ENCODE peak calls at places on chromosome 22, in five cellular contexts. X is SK-N-SH, I is GM12878, V is K562, C is HCT116. J is an unnamed sample.

GRCh38 chr22:50143096-50143495 is 27.4 kb upstream of the PANX2 start:
- DNase-seq in X (no peak), I (no peak), V (no peak), C (no peak), J (no peak)

GRCh38 chr22:22744412-22745224 is 100.2 kb downstream of the GGTLC2 start:
- DNase-seq in X (no peak), I (no peak), V (no peak), C (no peak), J (no peak)

GRCh38 chr22:21641417-21641794 is 696 bp upstream of the SDF2L1 start:
- DNase-seq in X (peak), I (no peak), V (peak), C (no peak), J (peak)

GRCh38 chr22:19290400-19291217 is 910 bp downstream of the CLTCL1 start:
- DNase-seq in X (no peak), I (no peak), V (peak), C (no peak), J (no peak)

GRCh38 chr22:24187731-24188644 is 6.7 kb downstream of the SUSD2 start:
- DNase-seq in X (peak), I (no peak), V (no peak), C (no peak), J (no peak)

GRCh38 chr22:17797721-17798559 is 23.7 kb upstream of the BID start:
- DNase-seq in X (no peak), I (peak), V (no peak), C (no peak), J (no peak)

GRCh38 chr22:17818649-17819048 is 44.4 kb upstream of the BID start:
- DNase-seq in X (no peak), I (no peak), V (no peak), C (no peak), J (no peak)

GRCh38 chr22:32842486-32842885 is 41.0 kb downstream of the TIMP3 start:
- DNase-seq in X (no peak), I (no peak), V (no peak), C (no peak), J (no peak)

GRCh38 chr22:18975434-18976196 is 39.5 kb upstream of the PRODH start:
- DNase-seq in X (no peak), I (no peak), V (no peak), C (no peak), J (no peak)

GRCh38 chr22:34588893-34589545 is 476.9 kb upstream of the ISX start:
- DNase-seq in X (no peak), I (no peak), V (no peak), C (no peak), J (no peak)

GRCh38 chr22:34587357-34588356 is 478.3 kb upstream of the ISX start:
- DNase-seq in X (no peak), I (no peak), V (no peak), C (no peak), J (no peak)

DNA sequence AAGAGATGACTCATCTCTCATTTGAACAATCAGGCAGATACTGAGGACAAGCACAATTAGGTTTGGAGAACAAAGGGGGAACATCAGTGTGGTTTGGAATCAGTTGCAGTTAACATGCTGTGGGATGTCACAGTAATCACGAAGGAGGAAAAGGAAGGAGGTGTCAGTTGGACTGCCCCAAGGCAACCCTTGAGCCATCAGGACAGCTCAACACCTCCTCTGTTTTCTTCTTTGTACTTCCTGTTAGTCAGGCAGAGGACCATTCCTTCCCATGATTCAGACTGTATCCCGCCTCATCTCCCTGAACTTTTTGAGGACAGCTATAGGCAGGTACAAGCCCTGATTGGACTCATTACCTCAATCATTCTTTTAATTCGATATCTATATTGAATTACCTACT is 473.6 kb upstream of the ISX start:
- DNase-seq in X (no peak), I (no peak), V (no peak), C (no peak), J (no peak)
- TF ChIP-seq MAX in X (no peak), I (no peak), V (no peak), C (no peak), J (no peak)

DNA sequence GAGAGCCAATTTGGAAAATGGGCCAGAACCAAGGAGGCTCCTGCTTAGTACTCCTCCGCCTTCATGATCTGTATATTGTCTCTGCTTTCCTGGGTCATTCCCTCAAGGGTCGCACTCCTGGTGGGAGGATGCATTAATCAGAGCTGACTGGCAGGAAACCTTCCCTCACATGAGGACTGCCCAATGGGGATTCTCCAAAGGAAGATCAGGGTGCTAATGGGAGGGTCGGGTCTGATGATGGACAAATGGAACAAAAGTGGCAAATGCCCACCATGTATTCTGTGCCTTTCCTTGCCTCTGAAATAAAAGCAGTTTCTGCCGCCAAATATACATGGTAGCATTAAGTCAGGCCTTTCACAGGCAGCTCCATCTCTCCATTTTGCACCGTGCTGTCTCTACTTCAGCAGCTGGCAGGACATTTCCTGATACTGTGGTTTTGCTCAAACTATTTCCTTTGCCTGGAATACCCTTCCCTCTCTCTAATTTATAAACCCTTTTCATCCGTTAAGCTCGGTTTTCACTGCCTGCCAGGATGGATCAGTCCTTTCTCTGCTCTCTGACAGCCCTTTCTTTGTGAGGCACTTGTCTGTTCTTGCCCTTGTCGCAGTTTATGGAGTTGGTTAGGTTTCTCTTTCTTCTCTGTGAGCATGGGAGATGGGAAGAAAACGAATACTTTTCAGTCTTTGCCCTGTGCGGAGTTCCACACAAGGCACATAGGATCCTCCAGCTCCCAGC is 13.5 kb downstream of the SREBF2 start:
- DNase-seq in X (no peak), I (no peak), V (no peak), C (no peak), J (peak)
- H3K9ac ChIP-seq in X (no peak), I (no peak), V (no peak), C (no peak), J (no peak)

GRCh38 chr22:27240298-27240885 is 561.2 kb downstream of the MN1 start:
- DNase-seq in X (no peak), I (no peak), V (no peak), C (no peak), J (peak)
- TF ChIP-seq MAX in X (no peak), I (no peak), V (no peak), C (no peak), J (no peak)

DNA sequence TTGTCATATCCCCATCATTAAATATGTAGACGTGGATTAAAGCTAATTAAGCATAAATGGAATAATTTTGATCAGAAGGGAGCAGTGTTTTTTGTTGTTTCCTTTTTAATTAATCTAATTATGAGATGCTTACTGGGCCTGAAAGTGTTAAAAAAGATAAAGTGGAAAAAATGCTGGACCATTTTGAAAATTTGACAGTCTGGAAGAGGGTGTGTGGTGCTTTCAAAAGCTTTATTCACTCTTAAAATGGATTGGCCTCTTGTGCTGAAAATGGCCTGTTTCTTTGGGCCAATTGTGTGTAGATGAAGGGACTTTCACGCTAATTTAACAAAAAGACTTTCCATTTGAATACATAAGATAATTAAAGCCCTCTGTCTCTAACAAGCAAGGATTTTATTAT is 1.8 kb downstream of the TNRC6B start:
- DNase-seq in X (no peak), I (no peak), V (no peak), C (no peak), J (no peak)
- H3K9ac ChIP-seq in X (peak), I (peak), V (peak), C (no peak), J (peak)

GRCh38 chr22:36406139-36406538 is 18.4 kb upstream of the MYH9 start:
- DNase-seq in X (no peak), I (no peak), V (no peak), C (no peak), J (no peak)

GRCh38 chr22:36404436-36404835 is 16.7 kb upstream of the MYH9 start:
- DNase-seq in X (no peak), I (no peak), V (no peak), C (no peak), J (no peak)

GRCh38 chr22:36405221-36405631 is 17.5 kb upstream of the MYH9 start:
- DNase-seq in X (no peak), I (no peak), V (no peak), C (no peak), J (no peak)

GRCh38 chr22:36406721-36407120 is 19.0 kb upstream of the MYH9 start:
- DNase-seq in X (no peak), I (no peak), V (no peak), C (no peak), J (no peak)

GRCh38 chr22:36405671-36406070 is 17.9 kb upstream of the MYH9 start:
- DNase-seq in X (no peak), I (no peak), V (no peak), C (no peak), J (no peak)
- TF ChIP-seq MAX in X (no peak), I (no peak), V (no peak), C (no peak), J (no peak)

GRCh38 chr22:30227438-30228228 is 18.9 kb downstream of the LIF start:
- DNase-seq in X (no peak), I (no peak), V (no peak), C (no peak), J (no peak)
- H3K9ac ChIP-seq in X (no peak), I (no peak), V (no peak), C (peak), J (no peak)

GRCh38 chr22:37428649-37429586 is 1.6 kb upstream of the ELFN2 start:
- DNase-seq in X (peak), I (no peak), V (peak), C (peak), J (peak)
- TF ChIP-seq MAX in X (no peak), I (no peak), V (no peak), C (no peak), J (no peak)

DNA sequence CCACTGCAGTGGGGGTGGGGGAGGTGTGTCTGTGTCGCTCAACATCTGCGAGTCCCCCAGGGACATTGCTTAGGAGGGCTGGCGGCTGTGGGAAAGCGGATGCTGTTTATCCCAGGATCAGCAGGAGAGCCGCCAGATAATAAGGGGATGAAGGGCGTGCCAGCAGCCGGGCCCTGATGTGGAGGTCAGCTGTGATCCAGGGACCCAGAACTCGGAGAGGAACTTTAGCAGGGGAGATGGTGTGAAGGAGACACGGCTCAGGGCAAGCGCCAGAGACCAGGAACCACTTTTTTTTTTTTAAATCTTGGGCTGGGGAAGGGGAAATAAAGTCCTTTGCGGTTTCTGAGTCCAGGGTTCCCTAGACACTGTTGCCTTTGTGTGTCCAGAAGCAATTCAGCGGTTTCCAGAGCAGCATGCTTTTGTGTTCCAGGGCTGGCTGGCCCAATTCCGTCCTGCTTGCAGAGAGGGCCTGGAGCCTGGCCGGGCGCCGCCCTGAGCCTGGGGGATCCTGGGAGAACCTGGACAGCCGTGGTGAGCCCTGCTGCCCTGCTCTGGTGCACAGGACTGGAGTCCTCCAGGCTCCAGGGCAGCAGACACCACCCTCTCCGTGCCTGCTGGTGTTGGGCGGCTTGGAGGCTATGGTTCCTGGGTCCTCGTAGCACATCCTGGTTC is at the start of gene GRAMD4:
- DNase-seq in X (peak), I (no peak), V (peak), C (no peak), J (no peak)
- H3K9ac ChIP-seq in X (no peak), I (no peak), V (no peak), C (no peak), J (no peak)

DNA sequence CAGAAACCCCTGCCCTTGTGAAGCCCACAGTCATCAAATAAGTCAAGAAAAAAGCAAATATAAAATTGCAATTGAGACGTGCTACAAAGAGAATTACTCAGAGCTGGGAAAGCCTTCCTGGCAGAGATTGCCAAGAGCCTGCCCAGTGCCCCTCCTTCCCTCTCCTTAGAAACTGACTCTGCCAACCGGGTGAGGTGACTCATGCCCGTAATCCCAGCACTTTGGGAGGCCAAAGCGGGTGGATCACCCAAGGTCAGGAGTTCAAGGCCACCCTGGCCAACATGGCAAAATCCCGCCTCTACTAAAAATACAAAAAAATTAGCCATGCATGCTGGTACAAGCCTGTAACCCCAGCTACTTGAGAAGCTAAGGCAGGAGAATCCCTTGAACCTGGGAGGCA is 76.0 kb upstream of the RTL6 start:
- DNase-seq in X (no peak), I (no peak), V (no peak), C (peak), J (peak)
- TF ChIP-seq MAX in X (no peak), I (no peak), V (no peak), C (no peak), J (no peak)

J was measured in endothelial cell of umbilical vein.